ENCODE peak calls at places on chromosomes 7 and 10, in four cellular contexts. N is BJ, X is bronchial epithelial cell, T is left ventricle myocardium inferior. C is an unnamed sample.

GRCh38 chr10:3363316-3364070 is 190.9 kb upstream of the PITRM1 start:
- DNase-seq in N (no peak), X (no peak), T (no peak), C (no peak)

GRCh38 chr10:125039354-125039769 is 97.4 kb downstream of the ZRANB1 start:
- DNase-seq in N (no peak), X (no peak), T (no peak), C (no peak)

GRCh38 chr7:69739182-69739581 is 140.9 kb downstream of the AUTS2 start:
- DNase-seq in X (peak; percentile 75), T (no peak), N (no peak), C (peak; percentile 91)

GRCh38 chr10:94602729-94603515 is 57.3 kb downstream of the HELLS start:
- DNase-seq in T (no peak), N (no peak), X (no peak), C (no peak)

GRCh38 chr10:89352039-89352597 is 24.3 kb downstream of the IFIT3 start:
- DNase-seq in X (peak; percentile 94), N (peak; percentile 99), T (no peak), C (peak; percentile 99)

GRCh38 chr7:141484907-141485306 is 66.3 kb upstream of the AGK start:
- DNase-seq in X (no peak), T (no peak), N (no peak), C (no peak)

GRCh38 chr7:81664304-81664703 is 105.5 kb downstream of the HGF start:
- DNase-seq in T (no peak), X (no peak), N (no peak), C (no peak)

GRCh38 chr10:131947631-131948347 is 33.9 kb downstream of the BNIP3 start:
- DNase-seq in N (no peak), T (no peak), X (peak; percentile 87), C (peak; percentile 92)

GRCh38 chr7:53418834-53419482 is 383.5 kb downstream of the POM121L12 start:
- DNase-seq in N (no peak), T (no peak), X (no peak), C (no peak)

GRCh38 chr7:86559096-86559495 is 84.6 kb upstream of the GRM3 start:
- DNase-seq in T (no peak), X (no peak), N (no peak), C (no peak)

GRCh38 chr7:90788057-90788456 is 191.9 kb downstream of the CDK14 start:
- DNase-seq in X (no peak), T (no peak), N (no peak), C (no peak)

GRCh38 chr7:132548489-132549078 is 27.7 kb downstream of the PLXNA4 start:
- DNase-seq in N (peak; percentile 27), T (no peak), X (peak; percentile 66), C (peak; percentile 32)

GRCh38 chr10:71433983-71434744 is 37.4 kb downstream of the CDH23 start:
- DNase-seq in N (no peak), X (no peak), T (no peak), C (no peak)

DNA sequence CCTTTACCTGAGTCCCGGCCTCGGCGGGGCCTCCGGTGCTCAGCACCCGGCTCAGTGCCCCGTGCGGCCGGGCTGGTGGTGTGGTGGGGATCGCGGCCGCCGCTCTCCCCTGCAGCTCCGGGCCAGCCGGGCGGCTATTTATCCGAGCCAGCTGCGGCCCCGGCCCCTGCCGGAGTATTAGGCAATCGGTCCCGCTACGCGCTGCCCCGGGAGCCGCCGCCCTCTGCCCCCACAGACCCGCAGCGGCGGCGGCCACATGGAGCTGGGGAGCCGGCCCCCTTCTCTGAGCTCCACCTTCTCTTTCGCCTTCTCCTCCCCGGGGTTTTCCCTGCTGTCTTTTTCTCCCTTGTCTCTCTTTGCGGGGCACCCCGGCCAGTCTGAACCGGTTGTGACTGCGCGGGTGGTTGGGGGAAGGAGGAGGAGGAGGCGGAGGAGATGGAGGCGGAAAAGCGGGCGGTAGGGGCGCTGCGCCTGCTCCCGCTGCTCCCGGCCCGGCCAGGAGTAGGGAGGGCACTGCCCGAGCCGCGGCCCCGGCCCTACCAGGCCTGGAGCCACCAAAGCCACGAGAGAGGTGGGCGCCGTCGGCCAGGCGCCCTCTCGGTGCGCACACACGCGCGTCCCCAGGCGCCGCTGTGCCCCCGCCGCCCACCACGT is at the start of gene SLC16A9:
- DNase-seq in T (peak; percentile 47), N (no peak), X (peak; percentile 18), C (peak; percentile 32)
- TF ChIP-seq CTCF in T (peak; percentile 56), N (peak; percentile 39), X (peak; percentile 42), C (peak; percentile 61)

GRCh38 chr7:33089142-33089541 is 20.1 kb downstream of the RP9 start:
- DNase-seq in T (no peak), X (no peak), N (no peak), C (no peak)
- TF ChIP-seq CTCF in T (no peak), X (no peak), N (no peak), C (no peak)

GRCh38 chr10:27355918-27356573 is 115.4 kb upstream of the ACBD5 start:
- DNase-seq in N (no peak), X (no peak), T (no peak), C (no peak)
- TF ChIP-seq CTCF in N (no peak), X (peak; percentile 5), T (no peak), C (no peak)

DNA sequence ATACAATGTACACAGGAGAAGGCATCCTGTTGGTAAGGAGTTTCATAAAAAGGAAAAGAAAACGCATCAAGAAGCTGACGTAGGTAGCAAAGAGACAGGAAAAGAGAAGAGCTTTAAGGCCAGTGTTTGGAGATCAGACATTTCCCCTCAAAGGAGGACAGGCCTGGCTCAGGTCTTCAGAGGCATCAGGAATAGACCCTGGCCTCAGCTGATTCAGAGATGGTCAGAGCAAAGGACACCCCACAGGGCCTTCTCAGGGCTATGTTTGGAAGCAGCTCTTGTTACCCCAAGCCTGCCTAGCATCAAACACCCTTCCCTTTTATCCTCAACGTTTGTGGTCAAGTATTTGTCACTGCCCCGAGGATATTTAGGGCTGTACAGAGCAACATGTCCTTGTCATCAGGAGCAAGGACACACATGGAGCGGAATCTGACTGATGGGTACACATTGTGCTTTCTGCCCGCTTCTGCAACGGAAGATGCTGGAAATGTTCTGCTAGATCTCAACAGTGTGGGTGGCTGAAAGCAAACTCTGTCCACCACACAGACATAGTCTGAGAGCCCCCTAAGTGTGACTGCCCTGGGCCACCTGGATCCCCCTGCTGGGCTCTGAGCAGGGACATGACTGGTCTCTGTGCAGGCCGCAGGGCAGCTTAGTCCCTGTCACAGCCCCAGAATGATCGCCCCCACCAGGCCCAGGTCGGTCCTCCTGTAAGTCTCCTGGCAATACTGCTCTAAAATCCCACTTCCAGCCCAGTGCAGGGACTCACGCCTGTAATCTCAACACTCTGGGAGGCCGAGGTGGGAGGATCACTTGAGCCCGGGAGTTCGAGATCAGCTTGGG is 1.0 kb upstream of the ZDHHC4 start:
- DNase-seq in T (no peak), N (no peak), X (no peak), C (no peak)
- TF ChIP-seq CTCF in T (no peak), N (no peak), X (no peak), C (no peak)

GRCh38 chr7:111098926-111099250 is 8.0 kb downstream of the LRRN3 start:
- DNase-seq in N (no peak), T (no peak), X (no peak), C (no peak)

GRCh38 chr7:111096997-111097396 is 6.1 kb downstream of the LRRN3 start:
- DNase-seq in N (no peak), X (no peak), T (no peak), C (no peak)

GRCh38 chr7:111094387-111094786 is 3.5 kb downstream of the LRRN3 start:
- DNase-seq in T (no peak), N (no peak), X (no peak), C (no peak)

GRCh38 chr7:111101856-111102646 is 11.1 kb downstream of the LRRN3 start:
- DNase-seq in T (no peak), N (no peak), X (no peak), C (no peak)

GRCh38 chr7:111098011-111098925 is 7.3 kb downstream of the LRRN3 start:
- DNase-seq in N (no peak), X (peak; percentile 31), T (peak; percentile 17), C (peak; percentile 13)
- TF ChIP-seq CTCF in N (peak; percentile 73), X (peak; percentile 61), T (peak; percentile 81), C (peak; percentile 67)

GRCh38 chr10:61391281-61391680 is 61.9 kb downstream of the TMEM26 start:
- DNase-seq in N (no peak), X (no peak), T (no peak), C (no peak)

GRCh38 chr10:61390841-61391240 is 62.3 kb downstream of the TMEM26 start:
- DNase-seq in T (no peak), N (no peak), X (no peak), C (no peak)

GRCh38 chr10:61389887-61390286 is 63.3 kb downstream of the TMEM26 start:
- DNase-seq in T (no peak), N (no peak), X (no peak), C (no peak)
- TF ChIP-seq CTCF in T (no peak), N (no peak), X (no peak), C (no peak)

GRCh38 chr10:109783286-109783685 is 140.0 kb downstream of the XPNPEP1 start:
- DNase-seq in X (no peak), T (no peak), N (no peak), C (no peak)
- TF ChIP-seq CTCF in X (no peak), T (no peak), N (no peak), C (no peak)

C was measured in foreskin keratinocyte.